ENCODE peak calls at places on chromosomes 6 and 20, in six cellular contexts. A is GM13976, L is RWPE1, M is spleen, B is Panc1, H is heart right ventricle. I is an unnamed sample.

GRCh38 chr6:20658053-20658452 is 123.8 kb downstream of the CDKAL1 start:
- DNase-seq in A (no peak), M (no peak), L (no peak), B (no peak), H (no peak), I (no peak)

GRCh38 chr20:62208805-62209755 is 11.0 kb downstream of the HRH3 start:
- DNase-seq in M (no peak), L (peak; percentile 57), A (no peak), H (no peak), B (no peak), I (peak; percentile 44)

GRCh38 chr20:5746064-5746463 is 4.1 kb upstream of the SHLD1 start:
- DNase-seq in H (no peak), A (no peak), B (no peak), L (no peak), M (no peak), I (no peak)

GRCh38 chr20:14696937-14697336 is 359.5 kb upstream of the FLRT3 start:
- DNase-seq in M (no peak), L (no peak), A (no peak), B (no peak), H (no peak), I (no peak)

GRCh38 chr6:35063701-35064507 is 77.2 kb downstream of the TCP11 start:
- DNase-seq in H (peak; percentile 49), B (no peak), L (no peak), A (no peak), M (peak; percentile 39), I (no peak)

GRCh38 chr6:7419065-7419464 is 29.5 kb downstream of the RIOK1 start:
- DNase-seq in M (no peak), A (no peak), H (no peak), B (no peak), L (no peak), I (no peak)

GRCh38 chr6:81865712-81866111 is 113.2 kb upstream of the TENT5A start:
- DNase-seq in M (no peak), H (no peak), L (peak; percentile 39), A (no peak), B (no peak), I (no peak)

GRCh38 chr6:163288915-163289314 is 125.6 kb upstream of the QKI start:
- DNase-seq in A (no peak), L (no peak), M (no peak), H (peak; percentile 75), B (no peak), I (no peak)

GRCh38 chr20:4470375-4470774 is 251.3 kb upstream of the PRND start:
- DNase-seq in L (no peak), A (no peak), H (no peak), M (no peak), B (no peak), I (no peak)

GRCh38 chr6:147176795-147177194 is 27.4 kb upstream of the STXBP5 start:
- DNase-seq in H (no peak), B (no peak), L (no peak), M (no peak), A (no peak), I (no peak)

GRCh38 chr20:25254986-25255680 is 7.2 kb downstream of the PYGB start:
- DNase-seq in L (no peak), H (peak; percentile 80), B (no peak), A (no peak), M (no peak), I (no peak)

GRCh38 chr20:47247972-47248371 is 108.5 kb downstream of the ZMYND8 start:
- DNase-seq in M (no peak), A (no peak), H (no peak), B (no peak), L (no peak), I (no peak)

GRCh38 chr6:137933696-137934095 is 66.6 kb downstream of the TNFAIP3 start:
- DNase-seq in M (no peak), L (no peak), H (peak; percentile 33), A (no peak), B (no peak), I (no peak)

GRCh38 chr6:84728602-84729001 is 35.8 kb downstream of the TBX18 start:
- DNase-seq in M (no peak), A (no peak), H (no peak), B (peak; percentile 2), L (peak; percentile 26), I (no peak)

GRCh38 chr20:63014710-63015109 is 7.9 kb upstream of the BHLHE23 start:
- DNase-seq in B (no peak), M (no peak), H (no peak), L (no peak), A (peak; percentile 66), I (peak; percentile 75)

GRCh38 chr6:26022166-26022510 is 59.5 kb downstream of the TRIM38 start:
- DNase-seq in M (no peak), H (peak; percentile 80), L (no peak), A (peak; percentile 50), B (no peak), I (no peak)

GRCh38 chr6:99563056-99563723 is 5.3 kb downstream of the CCNC start:
- DNase-seq in M (no peak), H (no peak), L (no peak), B (no peak), A (no peak), I (no peak)

GRCh38 chr6:148441454-148441911 is 98.8 kb downstream of the SASH1 start:
- DNase-seq in L (peak; percentile 72), B (peak; percentile 33), M (no peak), H (no peak), A (no peak), I (no peak)

GRCh38 chr20:59185809-59186208 is 22.2 kb downstream of the ZNF831 start:
- DNase-seq in L (no peak), M (no peak), A (no peak), H (no peak), B (no peak), I (peak; percentile 43)

GRCh38 chr20:61897401-61898295 is 168.0 kb downstream of the TAF4 start:
- DNase-seq in A (no peak), L (no peak), B (no peak), H (no peak), M (peak; percentile 60), I (no peak)

GRCh38 chr6:119147101-119148053 is 68.9 kb upstream of the FAM184A start:
- DNase-seq in A (peak; percentile 67), B (peak; percentile 94), L (peak; percentile 97), H (peak; percentile 30), M (no peak), I (no peak)

GRCh38 chr20:41617059-41617921 is 887 bp downstream of the CHD6 start:
- DNase-seq in L (peak; percentile 62), A (peak; percentile 43), H (peak; percentile 37), M (peak; percentile 88), B (no peak), I (no peak)

GRCh38 chr6:33251390-33252012 is 20.2 kb downstream of the VPS52 start:
- DNase-seq in A (no peak), B (no peak), L (no peak), M (no peak), H (no peak), I (no peak)

GRCh38 chr6:126661646-126662045 is 321.7 kb downstream of the CENPW start:
- DNase-seq in L (no peak), M (no peak), B (no peak), A (no peak), H (no peak), I (no peak)

GRCh38 chr6:126660376-126660775 is 320.5 kb downstream of the CENPW start:
- DNase-seq in B (no peak), M (no peak), L (no peak), A (no peak), H (no peak), I (no peak)

GRCh38 chr6:126662966-126663365 is 323.1 kb downstream of the CENPW start:
- DNase-seq in B (no peak), L (no peak), H (no peak), A (no peak), M (no peak), I (no peak)

GRCh38 chr6:126657556-126658129 is 317.7 kb downstream of the CENPW start:
- DNase-seq in L (peak; percentile 10), M (no peak), B (peak; percentile 22), H (no peak), A (no peak), I (no peak)
- TF ChIP-seq CTCF in L (peak; percentile 35), M (no peak), B (peak; percentile 65), H (peak; percentile 33), A (peak; percentile 19), I (no peak)

GRCh38 chr6:133951881-133952814 is 876 bp upstream of the TBPL1 start:
- DNase-seq in B (peak; percentile 61), L (peak; percentile 73), H (peak; percentile 71), A (peak; percentile 69), M (peak; percentile 90), I (peak; percentile 65)
- TF ChIP-seq CTCF in B (peak; percentile 57), L (peak; percentile 34), H (peak; percentile 38), A (no peak), M (peak; percentile 51), I (peak; percentile 51)

GRCh38 chr6:1475169-1475568 is 85.8 kb downstream of the FOXF2 start:
- DNase-seq in L (no peak), B (no peak), H (no peak), M (no peak), A (no peak), I (no peak)
- TF ChIP-seq CTCF in L (no peak), B (no peak), H (no peak), M (no peak), A (no peak), I (no peak)

DNA sequence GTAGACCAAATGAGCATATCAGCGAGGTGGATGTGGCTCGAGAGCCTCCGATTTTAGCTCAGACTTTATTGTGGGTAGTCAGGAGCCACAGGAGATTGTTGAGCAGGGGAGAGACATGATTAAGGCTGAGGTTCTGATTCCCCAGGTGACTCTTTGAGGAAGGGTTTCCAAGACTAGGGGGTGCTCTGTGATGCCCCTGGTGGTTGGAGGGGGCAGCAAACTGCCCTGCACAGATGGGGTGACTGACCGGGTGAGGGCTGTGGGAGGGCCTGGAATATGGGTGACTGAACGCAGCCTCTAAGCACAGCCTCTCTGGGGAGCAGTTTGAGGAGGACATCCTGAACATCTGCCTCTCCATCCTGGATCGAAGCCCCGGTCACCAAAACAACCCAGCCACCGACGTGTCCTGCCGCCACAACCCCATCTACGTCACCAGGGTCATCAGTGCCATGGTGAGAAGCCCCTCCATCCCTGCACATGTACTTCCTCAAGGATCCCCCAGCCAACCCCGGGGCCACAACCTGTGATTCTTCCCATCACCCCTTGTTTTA is 17.0 kb downstream of the TGM6 start:
- DNase-seq in B (no peak), H (no peak), M (no peak), A (no peak), L (no peak), I (no peak)
- TF ChIP-seq CTCF in B (no peak), H (no peak), M (no peak), A (no peak), L (no peak), I (no peak)

DNA sequence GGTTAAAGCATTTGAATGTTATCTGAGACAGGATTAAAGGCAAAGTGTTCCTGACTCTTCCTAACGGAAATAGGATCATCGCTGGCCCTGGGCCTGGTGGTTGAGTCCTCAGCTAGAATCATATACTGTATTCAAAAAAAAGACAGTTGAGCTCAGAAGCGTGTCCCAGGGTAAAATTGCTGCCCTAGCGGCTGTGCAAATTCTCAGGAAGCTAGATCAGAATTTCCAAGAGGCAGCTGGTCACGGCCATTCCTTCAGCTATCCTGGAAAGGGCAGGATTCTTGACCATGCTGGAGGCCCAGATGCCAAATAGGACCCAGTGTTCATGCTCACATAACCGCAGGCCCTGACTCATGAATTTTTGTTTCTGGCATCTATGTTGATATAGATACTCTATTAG is 67.4 kb downstream of the STMND1 start:
- DNase-seq in L (no peak), M (no peak), H (no peak), B (no peak), A (no peak), I (no peak)
- TF ChIP-seq CTCF in L (no peak), M (no peak), H (no peak), B (no peak), A (no peak), I (no peak)